ENCODE peak calls at places on chromosomes 5 and 9, in eight cellular contexts. G is body of pancreas, Q is gastrocnemius medialis, D is mammary epithelial cell, N is colonic mucosa, W is transverse colon, K is neural progenitor cell, A is PC-3. U is an unnamed sample. For H3K36me3, the result is how much of the 10 kb centered on the place peaks cover.

GRCh38 chr9:124415852-124416484 is 726 bp upstream of the PSMB7 start:
- DNase-seq in N (no peak), D (no peak), Q (no peak), K (peak), A (no peak), G (no peak), W (no peak), U (no peak)

GRCh38 chr5:38323645-38324295 is 65.4 kb downstream of the EGFLAM start:
- DNase-seq in W (no peak), N (no peak), K (no peak), Q (no peak), A (no peak), G (no peak), D (peak), U (peak)

GRCh38 chr9:16671591-16672137 is 198.8 kb downstream of the BNC2 start:
- DNase-seq in N (no peak), D (peak), A (peak), W (no peak), Q (peak), K (no peak), G (no peak), U (no peak)

GRCh38 chr9:104795082-104795481 is 31.2 kb downstream of the NIPSNAP3B start:
- DNase-seq in D (no peak), G (no peak), Q (no peak), W (no peak), N (no peak), K (no peak), A (no peak), U (no peak)

GRCh38 chr9:87675466-87675865 is 50.5 kb upstream of the CTSL start:
- DNase-seq in Q (no peak), A (no peak), G (peak), K (no peak), N (no peak), D (no peak), W (no peak), U (no peak)

GRCh38 chr5:181204561-181205401 is at the start of gene TRIM7:
- DNase-seq in A (peak), Q (no peak), W (peak), K (peak), N (peak), G (peak), D (peak), U (no peak)

GRCh38 chr9:3751125-3751758 is 225.4 kb upstream of the RFX3 start:
- DNase-seq in N (no peak), D (peak), K (no peak), A (peak), Q (no peak), G (no peak), W (no peak), U (peak)

GRCh38 chr9:129894106-129894823 is 59.0 kb downstream of the USP20 start:
- DNase-seq in W (no peak), G (no peak), A (no peak), D (no peak), N (no peak), K (no peak), Q (no peak), U (no peak)

GRCh38 chr9:131657890-131658752 is 81.8 kb downstream of the RAPGEF1 start:
- DNase-seq in D (peak), K (no peak), A (peak), Q (no peak), W (no peak), N (no peak), G (no peak), U (peak)

GRCh38 chr5:58670620-58671019 is 87.7 kb downstream of the RAB3C start:
- DNase-seq in K (no peak), Q (no peak), A (no peak), D (no peak), N (no peak), W (no peak), G (no peak), U (no peak)

GRCh38 chr5:61802456-61802855 is 470.4 kb downstream of the ZSWIM6 start:
- DNase-seq in K (no peak), D (no peak), W (no peak), G (no peak), A (no peak), N (no peak), Q (no peak), U (no peak)

GRCh38 chr5:149776376-149777305 is 46.5 kb downstream of the PPARGC1B start:
- DNase-seq in W (peak), D (peak), G (no peak), A (no peak), K (no peak), N (peak), Q (no peak), U (no peak)

GRCh38 chr5:109177782-109178181 is 232.0 kb downstream of the PJA2 start:
- DNase-seq in W (no peak), A (no peak), D (no peak), Q (no peak), G (no peak), K (no peak), N (no peak), U (no peak)

GRCh38 chr9:83933804-83934203 is 12.6 kb upstream of the KIF27 start:
- DNase-seq in W (no peak), Q (peak), G (no peak), K (no peak), A (no peak), D (no peak), N (no peak), U (no peak)

GRCh38 chr5:10233505-10233904 is 16.2 kb downstream of the ATPSCKMT start:
- DNase-seq in A (peak), G (peak), K (peak), N (no peak), Q (no peak), D (peak), W (no peak), U (peak)

GRCh38 chr9:130465383-130466096 is 20.8 kb downstream of the ASS1 start:
- DNase-seq in A (no peak), K (peak), G (no peak), Q (no peak), N (no peak), D (no peak), W (no peak), U (no peak)

GRCh38 chr5:122458278-122458872 is 146.3 kb downstream of the SNCAIP start:
- DNase-seq in K (peak), N (peak), A (peak), W (no peak), D (no peak), Q (no peak), G (peak), U (no peak)

GRCh38 chr5:13985736-13986418 is 41.4 kb upstream of the DNAH5 start:
- DNase-seq in A (peak), W (no peak), K (no peak), D (peak), N (no peak), Q (no peak), G (peak), U (peak)

GRCh38 chr5:143600396-143601075 is 197.1 kb upstream of the NR3C1 start:
- DNase-seq in K (no peak), Q (no peak), G (no peak), N (no peak), D (no peak), W (no peak), A (no peak), U (no peak)

GRCh38 chr5:1140818-1141189 is 28.9 kb upstream of the SLC12A7 start:
- DNase-seq in D (no peak), N (no peak), A (no peak), K (no peak), G (no peak), W (no peak), Q (no peak), U (no peak)

GRCh38 chr5:81429363-81429762 is 35.4 kb upstream of the ACOT12 start:
- DNase-seq in A (no peak), W (no peak), G (no peak), N (no peak), Q (no peak), D (no peak), K (no peak), U (no peak)

GRCh38 chr5:108637110-108637509 is 110.6 kb upstream of the FER start:
- DNase-seq in A (peak), D (peak), K (no peak), Q (no peak), W (no peak), G (no peak), N (no peak), U (no peak)

GRCh38 chr9:23621924-23622323 is 204.1 kb downstream of the ELAVL2 start:
- DNase-seq in A (peak), W (no peak), G (no peak), N (no peak), Q (no peak), K (no peak), D (peak), U (no peak)

GRCh38 chr9:16515879-16516289 is 354.6 kb downstream of the BNC2 start:
- DNase-seq in G (no peak), Q (no peak), D (no peak), A (no peak), N (no peak), K (peak), W (no peak), U (no peak)

GRCh38 chr9:79588488-79588887 is 16.7 kb downstream of the TLE4 start:
- DNase-seq in Q (no peak), N (no peak), K (no peak), A (no peak), G (no peak), D (no peak), W (no peak), U (no peak)

GRCh38 chr9:89278997-89279739 is 31.8 kb upstream of the CKS2 start:
- DNase-seq in Q (no peak), A (peak), G (peak), W (no peak), N (peak), K (peak), D (peak), U (no peak)

GRCh38 chr9:120924698-120925534 is 1.7 kb downstream of the TRAF1 start:
- DNase-seq in G (no peak), K (no peak), D (no peak), N (no peak), Q (no peak), A (no peak), W (no peak), U (no peak)

GRCh38 chr9:17962747-17963146 is 383.9 kb downstream of the SH3GL2 start:
- DNase-seq in N (peak), Q (no peak), A (no peak), W (peak), G (peak), D (no peak), K (no peak), U (no peak)

GRCh38 chr9:74412236-74412979 is 84.7 kb upstream of the RORB start:
- DNase-seq in Q (no peak), G (no peak), D (peak), W (no peak), N (no peak), K (no peak), A (no peak), U (no peak)

GRCh38 chr9:136009516-136009915 is 48.3 kb upstream of the UBAC1 start:
- DNase-seq in W (no peak), A (no peak), K (no peak), N (no peak), G (no peak), Q (no peak), D (no peak), U (no peak)

GRCh38 chr5:159038907-159039306 is 60.8 kb downstream of the EBF1 start:
- DNase-seq in K (no peak), A (no peak), D (no peak), W (no peak), N (no peak), Q (no peak), G (no peak), U (peak)

GRCh38 chr9:82074144-82074543 is 85.6 kb downstream of the SPATA31D1 start:
- DNase-seq in K (no peak), D (no peak), G (no peak), Q (no peak), W (no peak), N (no peak), A (no peak), U (no peak)

GRCh38 chr5:75662080-75662479 is 50.8 kb downstream of the ANKDD1B start:
- DNase-seq in N (no peak), D (no peak), G (no peak), Q (no peak), W (no peak), K (no peak), A (no peak), U (no peak)

GRCh38 chr5:91384671-91385430 is 1.7 kb upstream of the ARRDC3 start:
- DNase-seq in W (peak), N (peak), K (peak), Q (no peak), D (peak), A (peak), G (peak), U (peak)

GRCh38 chr9:35617548-35617947 is 665 bp downstream of the CD72 start:
- DNase-seq in N (no peak), G (no peak), A (no peak), K (no peak), D (no peak), W (no peak), Q (no peak), U (no peak)
- H3K4me3 ChIP-seq in N (peak), G (no peak), A (no peak), K (peak), D (no peak), W (peak), Q (no peak), U (no peak)

DNA sequence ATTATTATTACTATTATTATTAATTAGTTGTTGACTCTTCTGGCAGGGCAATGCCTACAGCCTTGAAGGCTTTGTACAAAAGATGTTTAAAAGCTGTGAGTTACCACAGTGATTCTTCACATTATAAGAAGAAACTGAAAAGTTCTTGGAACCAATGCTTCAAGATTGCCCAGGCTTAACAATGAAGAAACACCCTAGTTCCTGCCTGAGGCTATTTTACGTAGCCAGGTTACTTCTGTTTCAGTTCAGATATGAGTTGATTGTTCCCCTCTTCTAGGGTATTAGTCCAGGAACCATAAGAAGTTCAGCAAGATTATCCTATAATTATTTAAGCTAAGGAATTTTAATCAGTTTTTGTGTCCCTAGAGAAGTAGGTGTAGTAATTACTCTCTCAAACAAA is 154.6 kb upstream of the CDH12 start:
- DNase-seq in N (no peak), Q (no peak), A (no peak), K (no peak), W (no peak), D (no peak), G (no peak), U (no peak)
- TF ChIP-seq CTCF in N (no peak), Q (no peak), A (no peak), K (no peak), W (no peak), D (no peak), G (no peak), U (no peak)

DNA sequence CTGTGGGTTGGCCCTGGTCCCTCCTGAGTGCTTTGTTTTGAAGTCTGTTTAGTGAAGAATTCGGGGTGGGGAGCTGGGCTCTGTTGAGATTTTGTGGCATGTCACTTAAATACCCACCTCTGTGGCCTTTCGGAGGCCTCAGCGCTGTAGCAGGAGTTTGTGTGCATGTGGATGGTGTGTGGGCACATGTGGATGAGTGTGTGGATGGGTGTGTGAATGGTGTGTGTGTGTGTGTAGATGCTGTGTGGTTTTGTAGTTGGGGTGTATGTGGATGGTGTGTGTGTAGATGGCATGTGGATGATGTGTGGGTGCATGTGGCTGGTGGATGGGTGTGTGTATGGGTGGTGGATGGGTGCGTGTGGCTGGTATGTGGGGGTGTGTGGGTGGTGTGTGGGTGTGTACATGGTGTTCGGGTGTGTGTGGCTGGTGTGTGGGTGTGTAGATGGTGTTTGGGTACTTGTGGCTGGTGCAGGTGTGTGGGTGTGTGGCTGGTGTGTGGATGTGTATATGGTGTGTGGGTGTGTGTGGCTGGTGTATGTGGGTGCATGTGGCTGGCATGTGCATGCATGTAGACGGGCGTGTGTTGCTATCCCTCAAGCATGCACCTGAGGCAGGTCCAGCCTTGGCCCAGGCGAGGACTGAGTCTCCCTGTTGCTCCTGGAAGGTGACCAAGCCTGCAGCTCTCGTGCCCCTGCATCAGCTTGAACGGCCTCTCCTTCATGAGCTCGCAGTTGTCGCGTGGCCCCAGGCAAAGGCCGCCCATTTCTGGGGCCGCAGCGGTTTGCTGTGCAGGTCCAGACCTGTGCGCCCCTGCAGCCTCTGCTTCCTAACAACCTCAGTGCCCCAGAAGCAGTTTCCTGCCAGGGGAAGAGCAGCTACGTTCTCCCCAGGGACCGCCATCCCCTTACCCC is 54.0 kb upstream of the FCN2 start:
- DNase-seq in N (no peak), A (no peak), W (no peak), K (no peak), D (peak), G (no peak), Q (no peak), U (no peak)
- H3K36me3 ChIP-seq in N (under half), A (under half), W (under half), K (under half), D (under half), G (under half), Q (under half), U (half or more)

DNA sequence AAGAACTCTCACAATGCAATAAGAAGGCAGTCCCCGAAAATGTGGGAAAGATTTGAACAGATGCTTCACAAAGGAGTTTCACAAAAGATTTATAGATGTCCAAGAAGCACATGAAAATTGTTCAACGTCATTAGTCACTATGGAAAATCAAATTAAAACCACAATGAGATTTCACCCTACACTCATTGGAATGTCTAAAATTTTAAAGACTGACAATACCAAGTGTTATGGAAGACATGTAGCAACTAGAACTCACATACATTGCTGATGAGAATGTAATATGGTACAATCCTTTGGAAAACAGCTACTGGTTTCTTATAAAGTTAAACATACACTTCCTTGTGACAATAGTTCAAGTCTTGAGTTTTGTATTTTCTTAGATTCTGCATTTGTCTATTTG is 11.0 kb upstream of the RECK start:
- DNase-seq in K (no peak), D (peak), Q (no peak), A (no peak), G (no peak), N (no peak), W (no peak), U (no peak)
- H3K4me3 ChIP-seq in K (no peak), D (no peak), Q (no peak), A (no peak), G (no peak), N (no peak), W (no peak), U (no peak)

GRCh38 chr5:82525626-82526025 is 247.5 kb upstream of the RPS23 start:
- DNase-seq in N (no peak), W (no peak), Q (no peak), K (no peak), D (no peak), G (no peak), A (no peak), U (no peak)
- TF ChIP-seq CTCF in N (no peak), W (no peak), Q (no peak), K (no peak), D (no peak), G (no peak), A (no peak), U (no peak)

DNA sequence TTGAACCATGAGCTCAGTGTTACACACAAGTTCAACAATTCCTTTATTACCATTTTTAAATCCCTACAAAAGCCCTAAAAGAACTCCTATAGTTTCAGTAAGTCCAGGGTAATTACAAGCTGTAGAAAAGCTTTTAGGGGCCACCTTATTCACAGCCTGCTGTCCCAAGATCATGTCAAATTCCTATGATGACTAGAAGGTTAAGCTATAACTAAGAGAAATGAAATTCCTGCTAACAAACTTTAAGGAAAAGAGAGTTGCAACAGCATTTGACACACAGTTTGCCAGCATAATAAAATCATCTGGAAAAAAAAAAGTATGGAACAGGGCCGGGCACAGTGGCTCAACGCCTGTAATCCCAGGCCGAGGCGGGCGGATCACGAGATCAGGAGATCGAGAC is 31.5 kb downstream of the TMEM245 start:
- DNase-seq in Q (no peak), W (no peak), G (no peak), D (no peak), K (no peak), A (no peak), N (no peak), U (no peak)
- H3K36me3 ChIP-seq in Q (under half), W (under half), G (under half), D (under half), K (under half), A (under half), N (under half), U (under half)

GRCh38 chr5:169754737-169755136 is 117.7 kb downstream of the DOCK2 start:
- DNase-seq in Q (no peak), D (no peak), W (no peak), A (no peak), K (no peak), G (no peak), N (no peak), U (no peak)
- H3K4me3 ChIP-seq in Q (no peak), D (no peak), W (no peak), A (no peak), K (no peak), G (no peak), N (no peak), U (no peak)

DNA sequence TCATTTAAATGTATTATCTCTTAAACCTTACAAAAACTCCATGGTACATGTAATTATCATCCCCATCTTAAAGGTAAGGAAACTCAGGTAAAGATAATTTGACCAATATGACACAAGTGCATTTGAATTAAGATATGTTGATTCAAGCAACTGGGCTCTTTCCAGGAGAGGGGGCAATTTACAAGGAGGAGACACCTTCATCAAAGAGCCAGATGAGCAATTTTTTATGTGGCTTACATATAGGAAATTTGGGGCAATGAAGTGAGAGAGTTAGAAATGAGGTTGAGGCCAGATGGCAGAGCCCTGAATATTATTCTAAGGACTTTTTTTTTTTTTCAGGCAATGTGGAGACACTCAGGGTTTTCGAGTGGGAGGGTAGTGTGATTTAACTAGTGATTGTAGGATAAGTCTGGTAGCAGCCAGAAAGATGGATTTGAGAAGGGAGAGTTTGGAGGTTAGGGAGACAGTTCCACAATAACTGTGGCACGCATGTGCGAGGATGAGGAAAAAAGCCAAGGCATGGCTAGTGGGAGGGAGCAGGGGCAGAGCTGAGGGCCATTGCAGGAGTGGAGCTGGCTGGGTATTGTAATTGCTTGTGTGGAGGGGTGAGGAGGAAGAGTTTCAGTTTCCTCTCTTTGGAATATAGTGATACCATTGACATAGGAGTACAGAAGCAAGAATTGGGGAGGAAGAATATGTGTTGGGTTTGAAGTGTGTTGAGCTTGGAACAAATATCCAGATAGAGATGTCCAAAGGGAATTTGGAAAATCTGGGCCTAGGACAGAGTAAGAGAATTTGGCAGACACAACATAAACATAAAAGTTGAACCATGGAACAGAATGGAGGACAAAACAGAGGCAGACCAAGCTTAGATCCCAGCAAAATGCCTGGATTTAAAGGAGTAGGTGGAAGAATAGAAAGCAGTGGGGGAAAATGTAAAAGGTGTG is 72.0 kb downstream of the ACTBL2 start:
- DNase-seq in A (no peak), K (no peak), D (no peak), Q (no peak), N (no peak), W (no peak), G (no peak), U (no peak)
- TF ChIP-seq CTCF in A (no peak), K (no peak), D (no peak), Q (no peak), N (no peak), W (no peak), G (no peak), U (no peak)